ENCODE peak calls at places on chromosomes 3 and 15, in six cellular contexts. W, Q, E, T, I and Y are unnamed samples.

GRCh38 chr3:176961916-176962315 is 235.4 kb downstream of the TBL1XR1 start:
- DNase-seq in W (no peak), Q (peak; percentile 28), E (no peak), T (no peak), I (no peak), Y (no peak)

GRCh38 chr3:10855871-10856662 is 40.0 kb downstream of the SLC6A11 start:
- DNase-seq in W (no peak), Q (no peak), E (peak; percentile 56), T (no peak), I (peak; percentile 22), Y (peak; percentile 12)

GRCh38 chr15:55552926-55553325 is 35.2 kb downstream of the PYGO1 start:
- DNase-seq in W (no peak), Q (peak; percentile 23), E (no peak), T (no peak), I (peak; percentile 15), Y (no peak)

GRCh38 chr3:171001957-171002694 is 24.4 kb downstream of the SLC2A2 start:
- DNase-seq in W (peak; percentile 13), Q (no peak), E (no peak), T (no peak), I (peak; percentile 100), Y (no peak)

GRCh38 chr15:68019814-68020525 is 34.1 kb upstream of the PIAS1 start:
- DNase-seq in W (no peak), Q (no peak), E (no peak), T (no peak), I (no peak), Y (no peak)

GRCh38 chr3:33779751-33780150 is 18.7 kb upstream of the PDCD6IP start:
- DNase-seq in W (no peak), Q (no peak), E (no peak), T (no peak), I (no peak), Y (no peak)

GRCh38 chr3:135860761-135861160 is 104.8 kb upstream of the PPP2R3A start:
- DNase-seq in W (no peak), Q (no peak), E (no peak), T (no peak), I (no peak), Y (no peak)

GRCh38 chr3:88222343-88222742 is 72.6 kb downstream of the C3orf38 start:
- DNase-seq in W (no peak), Q (no peak), E (no peak), T (no peak), I (no peak), Y (no peak)

GRCh38 chr3:151283907-151284461 is 5.6 kb upstream of the P2RY14 start:
- DNase-seq in W (no peak), Q (no peak), E (no peak), T (no peak), I (peak; percentile 84), Y (no peak)

GRCh38 chr3:172194702-172195392 is 155.5 kb downstream of the FNDC3B start:
- DNase-seq in W (no peak), Q (peak; percentile 36), E (no peak), T (no peak), I (no peak), Y (peak; percentile 22)

GRCh38 chr3:34212671-34213070 is 414.2 kb downstream of the PDCD6IP start:
- DNase-seq in W (no peak), Q (no peak), E (no peak), T (no peak), I (no peak), Y (no peak)

GRCh38 chr3:150775001-150775599 is 12.1 kb upstream of the SIAH2 start:
- DNase-seq in W (no peak), Q (no peak), E (no peak), T (no peak), I (no peak), Y (no peak)

GRCh38 chr3:44729384-44729910 is at the start of gene ZNF501:
- DNase-seq in W (peak; percentile 42), Q (peak; percentile 81), E (peak; percentile 94), T (peak; percentile 90), I (peak; percentile 90), Y (no peak)

GRCh38 chr3:23991236-23992050 is 46.4 kb downstream of the NR1D2 start:
- DNase-seq in W (no peak), Q (no peak), E (no peak), T (no peak), I (no peak), Y (no peak)

GRCh38 chr15:48373855-48374421 is 42.7 kb downstream of the DUT start:
- DNase-seq in W (no peak), Q (no peak), E (no peak), T (no peak), I (no peak), Y (no peak)

GRCh38 chr15:57253082-57253481 is 123.2 kb upstream of the CGNL1 start:
- DNase-seq in W (no peak), Q (no peak), E (peak; percentile 16), T (no peak), I (no peak), Y (no peak)

GRCh38 chr15:78437107-78437761 is 782 bp upstream of the IREB2 start:
- DNase-seq in W (no peak), Q (no peak), E (peak; percentile 65), T (no peak), I (no peak), Y (peak; percentile 7)

GRCh38 chr3:72065236-72065635 is 280.3 kb upstream of the PROK2 start:
- DNase-seq in W (no peak), Q (no peak), E (no peak), T (no peak), I (no peak), Y (no peak)

GRCh38 chr3:67329358-67329757 is 325.1 kb downstream of the SUCLG2 start:
- DNase-seq in W (peak; percentile 1), Q (no peak), E (no peak), T (no peak), I (peak; percentile 42), Y (no peak)

GRCh38 chr3:197792019-197792647 is 1.1 kb downstream of the LRCH3 start:
- DNase-seq in W (no peak), Q (no peak), E (no peak), T (no peak), I (no peak), Y (no peak)

GRCh38 chr3:197793246-197793645 is 2.2 kb downstream of the LRCH3 start:
- DNase-seq in W (peak; percentile 49), Q (no peak), E (no peak), T (no peak), I (no peak), Y (no peak)

GRCh38 chr3:197790033-197790432 is 1.0 kb upstream of the LRCH3 start:
- DNase-seq in W (no peak), Q (no peak), E (no peak), T (no peak), I (no peak), Y (no peak)

GRCh38 chr3:197789309-197789708 is 1.7 kb upstream of the LRCH3 start:
- DNase-seq in W (no peak), Q (no peak), E (no peak), T (no peak), I (no peak), Y (no peak)

DNA sequence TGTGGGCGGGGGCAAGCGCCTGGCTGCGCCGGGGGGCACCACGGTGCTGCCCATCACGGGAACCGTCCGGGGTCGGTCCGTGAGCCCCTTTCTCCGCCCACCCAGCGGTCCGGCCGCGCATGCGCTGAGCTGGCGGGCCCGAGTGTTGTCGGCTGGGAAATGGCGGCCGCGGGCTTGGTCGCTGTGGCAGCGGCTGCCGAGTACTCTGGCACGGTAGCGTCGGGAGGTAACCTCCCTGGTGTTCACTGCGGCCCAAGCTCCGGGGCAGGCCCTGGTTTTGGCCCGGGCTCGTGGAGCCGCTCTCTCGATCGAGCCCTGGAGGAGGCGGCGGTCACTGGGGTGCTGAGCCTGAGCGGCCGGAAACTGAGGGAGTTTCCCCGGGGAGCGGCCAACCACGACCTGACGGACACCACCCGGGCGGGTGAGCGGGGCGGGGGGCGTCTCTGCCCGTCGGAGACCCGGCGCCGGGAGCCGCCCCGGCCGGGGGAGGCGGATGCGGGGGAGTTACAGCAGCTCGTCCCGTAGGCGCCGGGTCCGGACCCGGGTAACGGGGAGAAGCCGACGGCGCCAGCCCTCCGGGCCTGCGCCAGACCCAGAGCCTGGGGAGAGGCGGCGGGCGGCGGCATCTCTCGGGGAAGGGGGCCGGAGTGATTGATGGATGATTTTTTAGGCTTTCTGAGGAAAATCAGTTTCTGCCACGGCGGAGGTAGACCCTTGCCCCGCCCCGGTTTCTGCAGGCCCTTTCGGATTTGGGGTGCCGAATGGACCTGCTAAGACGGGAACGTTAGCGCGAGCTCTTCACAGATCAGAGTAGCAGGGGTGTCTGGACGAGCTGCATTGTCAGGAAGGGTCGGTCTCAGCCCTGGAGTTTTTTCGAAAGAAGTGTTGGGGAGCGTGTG is at the start of gene LRCH3:
- DNase-seq in W (no peak), Q (peak; percentile 74), E (peak; percentile 92), T (peak; percentile 58), I (peak; percentile 56), Y (peak; percentile 23)
- TF ChIP-seq ZNF274 in W (no peak), Q (no peak), E (no peak), T (no peak), I (peak; percentile 76), Y (no peak)

DNA sequence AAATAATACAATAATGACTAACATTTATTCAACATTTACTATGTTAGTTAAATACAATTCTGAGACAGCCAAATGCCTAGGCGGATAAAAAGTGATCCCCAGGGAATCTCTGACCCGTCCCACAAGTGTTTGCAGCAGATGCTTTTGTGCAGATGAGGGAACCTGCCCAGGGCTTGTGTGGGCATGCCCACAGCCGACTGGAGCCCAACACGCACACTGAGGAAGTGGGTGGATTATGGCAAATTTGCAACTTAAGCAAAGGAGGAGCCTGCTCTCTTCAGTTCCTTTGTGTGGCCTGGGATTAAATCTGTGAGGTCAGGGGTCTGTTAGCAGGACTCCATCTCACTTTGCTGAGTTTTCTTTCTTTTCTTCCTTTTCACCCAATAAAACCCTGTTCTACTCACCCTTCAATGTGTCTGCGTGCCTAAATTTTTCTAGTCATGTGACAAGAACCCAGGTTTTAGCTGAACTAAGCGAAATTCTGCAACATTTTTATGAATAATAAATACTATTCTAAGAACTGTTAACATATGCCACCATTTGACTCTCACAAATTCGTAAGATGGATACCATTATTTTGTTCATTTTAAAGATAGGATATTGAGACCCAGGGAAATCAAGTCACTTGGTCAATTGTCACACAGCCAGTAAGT is 13.9 kb upstream of the RTP1 start:
- DNase-seq in W (no peak), Q (no peak), E (no peak), T (no peak), I (no peak), Y (no peak)
- TF ChIP-seq ZNF274 in W (no peak), Q (no peak), E (no peak), T (no peak), I (no peak), Y (no peak)

DNA sequence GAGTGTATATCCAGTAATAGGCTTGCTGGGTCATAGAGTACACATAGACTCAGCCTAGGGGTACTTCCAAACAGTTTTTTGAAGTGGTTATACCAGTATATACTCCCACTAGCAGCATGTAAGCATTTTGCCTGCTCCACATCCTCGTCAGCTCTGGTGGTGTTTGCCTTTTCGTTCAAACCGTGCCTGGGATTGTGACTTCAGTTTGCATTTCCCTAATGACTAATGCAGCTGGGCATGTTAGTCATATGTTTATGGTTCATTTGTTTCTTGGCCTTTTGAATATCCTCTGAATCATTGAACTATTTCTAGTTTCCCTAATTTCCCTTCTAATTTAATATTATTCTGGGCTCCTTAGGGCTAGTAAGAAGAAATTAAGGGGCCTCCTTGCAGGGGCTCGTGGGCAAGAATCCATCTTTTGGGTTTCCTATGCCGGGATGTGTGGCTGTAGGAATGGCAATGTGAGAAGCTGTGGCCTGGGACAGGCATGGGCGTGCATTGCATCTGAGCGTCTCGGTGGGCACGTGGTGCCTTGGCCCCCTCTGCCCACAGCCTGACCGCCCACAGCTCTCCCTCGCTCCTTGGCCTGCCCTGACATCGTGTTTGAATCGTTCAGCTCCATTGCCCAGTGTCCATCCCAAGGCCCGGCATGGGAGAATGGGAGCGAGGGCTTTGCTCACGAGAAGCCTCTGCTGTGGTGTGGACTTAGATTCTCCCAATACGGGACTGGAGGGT is 26.4 kb downstream of the FAH start:
- DNase-seq in W (no peak), Q (no peak), E (no peak), T (no peak), I (no peak), Y (no peak)
- TF ChIP-seq ZNF274 in W (no peak), Q (no peak), E (no peak), T (no peak), I (no peak), Y (no peak)

GRCh38 chr15:20348291-20348899 is 193.2 kb downstream of the GOLGA6L6 start:
- DNase-seq in W (no peak), Q (no peak), E (no peak), T (no peak), I (no peak), Y (no peak)
- TF ChIP-seq ZNF274 in W (no peak), Q (no peak), E (no peak), T (no peak), I (no peak), Y (no peak)